ENCODE peak calls at places on chromosomes 7 and 10, in four cellular contexts. One of them, this sample, is unnamed.

GRCh38 chr7:129724796-129725195 is 113.3 kb downstream of the NRF1 start:
- DNase-seq in WTC11: no peak
- DNase-seq in HepG2: no peak
- DNase-seq in GM12878: no peak
- DNase-seq in this sample: no peak

GRCh38 chr10:103652599-103653281 is 159.2 kb downstream of the NEURL1 start:
- DNase-seq in WTC11: no peak
- DNase-seq in HepG2: peak
- DNase-seq in GM12878: no peak
- DNase-seq in this sample: no peak

GRCh38 chr10:59648711-59649201 is 60.9 kb downstream of the SLC16A9 start:
- DNase-seq in WTC11: no peak
- DNase-seq in HepG2: no peak
- DNase-seq in GM12878: no peak
- DNase-seq in this sample: no peak

GRCh38 chr10:124194199-124194824 is 100.9 kb upstream of the CHST15 start:
- DNase-seq in WTC11: no peak
- DNase-seq in HepG2: no peak
- DNase-seq in GM12878: peak
- DNase-seq in this sample: no peak

GRCh38 chr10:35887686-35888085 is 245.6 kb upstream of the FZD8 start:
- DNase-seq in WTC11: no peak
- DNase-seq in HepG2: no peak
- DNase-seq in GM12878: no peak
- DNase-seq in this sample: no peak

GRCh38 chr7:80324032-80324431 is 187.8 kb downstream of the GNAT3 start:
- DNase-seq in WTC11: no peak
- DNase-seq in HepG2: no peak
- DNase-seq in GM12878: no peak
- DNase-seq in this sample: no peak

GRCh38 chr7:44145419-44145968 is 4.4 kb upstream of the MYL7 start:
- DNase-seq in WTC11: peak
- DNase-seq in HepG2: no peak
- DNase-seq in GM12878: no peak
- DNase-seq in this sample: no peak

GRCh38 chr7:33692956-33693355 is 212.4 kb upstream of the BMPER start:
- DNase-seq in WTC11: no peak
- DNase-seq in HepG2: no peak
- DNase-seq in GM12878: no peak
- DNase-seq in this sample: no peak

GRCh38 chr10:62514079-62514693 is 140.0 kb downstream of the ZNF365 start:
- DNase-seq in WTC11: no peak
- DNase-seq in HepG2: no peak
- DNase-seq in GM12878: no peak
- DNase-seq in this sample: no peak

GRCh38 chr7:22108151-22108845 is 162.6 kb upstream of the CDCA7L start:
- DNase-seq in WTC11: no peak
- DNase-seq in HepG2: no peak
- DNase-seq in GM12878: no peak
- DNase-seq in this sample: no peak

GRCh38 chr7:22111661-22112060 is 166.0 kb upstream of the CDCA7L start:
- DNase-seq in WTC11: no peak
- DNase-seq in HepG2: no peak
- DNase-seq in GM12878: no peak
- DNase-seq in this sample: no peak

GRCh38 chr7:22110881-22111280 is 165.2 kb upstream of the CDCA7L start:
- DNase-seq in WTC11: no peak
- DNase-seq in HepG2: peak
- DNase-seq in GM12878: no peak
- DNase-seq in this sample: no peak

GRCh38 chr7:22110227-22110839 is 164.6 kb upstream of the CDCA7L start:
- DNase-seq in WTC11: peak
- DNase-seq in HepG2: peak
- DNase-seq in GM12878: peak
- DNase-seq in this sample: peak

GRCh38 chr7:22109761-22110160 is 164.1 kb upstream of the CDCA7L start:
- DNase-seq in WTC11: peak
- DNase-seq in HepG2: peak
- DNase-seq in GM12878: no peak
- DNase-seq in this sample: peak
- TF ChIP-seq ATF3 in WTC11: no peak
- TF ChIP-seq ATF3 in HepG2: no peak
- TF ChIP-seq ATF3 in GM12878: no peak
- TF ChIP-seq ATF3 in this sample: no peak

GRCh38 chr7:131076032-131076431 is 251.6 kb upstream of the MKLN1 start:
- DNase-seq in WTC11: no peak
- DNase-seq in HepG2: no peak
- DNase-seq in GM12878: no peak
- DNase-seq in this sample: no peak
- TF ChIP-seq TCF7 in WTC11: no peak
- TF ChIP-seq TCF7 in HepG2: no peak
- TF ChIP-seq TCF7 in GM12878: no peak
- TF ChIP-seq TCF7 in this sample: no peak

GRCh38 chr7:147296201-147296600 is 1179.6 kb downstream of the CNTNAP2 start:
- DNase-seq in WTC11: no peak
- DNase-seq in HepG2: no peak
- DNase-seq in GM12878: no peak
- DNase-seq in this sample: no peak
- TF ChIP-seq ATF3 in WTC11: no peak
- TF ChIP-seq ATF3 in HepG2: no peak
- TF ChIP-seq ATF3 in GM12878: no peak
- TF ChIP-seq ATF3 in this sample: no peak

GRCh38 chr10:75395955-75396860 is 5.4 kb downstream of the ZNF503 start:
- DNase-seq in WTC11: peak
- DNase-seq in HepG2: no peak
- DNase-seq in GM12878: no peak
- DNase-seq in this sample: no peak

GRCh38 chr10:75397571-75397921 is 4.0 kb downstream of the ZNF503 start:
- DNase-seq in WTC11: no peak
- DNase-seq in HepG2: no peak
- DNase-seq in GM12878: no peak
- DNase-seq in this sample: no peak

GRCh38 chr10:75398238-75398629 is 3.3 kb downstream of the ZNF503 start:
- DNase-seq in WTC11: no peak
- DNase-seq in HepG2: no peak
- DNase-seq in GM12878: no peak
- DNase-seq in this sample: no peak

GRCh38 chr10:75395171-75395954 is 6.2 kb downstream of the ZNF503 start:
- DNase-seq in WTC11: peak
- DNase-seq in HepG2: no peak
- DNase-seq in GM12878: no peak
- DNase-seq in this sample: peak

GRCh38 chr10:75396861-75397570 is 4.5 kb downstream of the ZNF503 start:
- DNase-seq in WTC11: peak
- DNase-seq in HepG2: no peak
- DNase-seq in GM12878: no peak
- DNase-seq in this sample: no peak
- TF ChIP-seq TCF7 in WTC11: no peak
- TF ChIP-seq TCF7 in HepG2: no peak
- TF ChIP-seq TCF7 in GM12878: no peak
- TF ChIP-seq TCF7 in this sample: no peak

GRCh38 chr10:113499066-113499465 is 53.8 kb upstream of the HABP2 start:
- DNase-seq in WTC11: no peak
- DNase-seq in HepG2: no peak
- DNase-seq in GM12878: no peak
- DNase-seq in this sample: no peak

GRCh38 chr10:113504423-113504822 is 48.4 kb upstream of the HABP2 start:
- DNase-seq in WTC11: no peak
- DNase-seq in HepG2: no peak
- DNase-seq in GM12878: no peak
- DNase-seq in this sample: no peak
- TF ChIP-seq ATF3 in WTC11: no peak
- TF ChIP-seq ATF3 in HepG2: no peak
- TF ChIP-seq ATF3 in GM12878: no peak
- TF ChIP-seq ATF3 in this sample: no peak

GRCh38 chr7:64799-65430 is 127.5 kb upstream of the FAM20C start:
- DNase-seq in WTC11: no peak
- DNase-seq in HepG2: no peak
- DNase-seq in GM12878: no peak
- DNase-seq in this sample: no peak
- TF ChIP-seq TCF7 in WTC11: no peak
- TF ChIP-seq TCF7 in HepG2: no peak
- TF ChIP-seq TCF7 in GM12878: no peak
- TF ChIP-seq TCF7 in this sample: no peak

GRCh38 chr7:30922596-30922995 is 10.9 kb downstream of the AQP1 start:
- DNase-seq in WTC11: peak
- DNase-seq in HepG2: no peak
- DNase-seq in GM12878: no peak
- DNase-seq in this sample: no peak

GRCh38 chr7:30921951-30922401 is 10.3 kb downstream of the AQP1 start:
- DNase-seq in WTC11: peak
- DNase-seq in HepG2: no peak
- DNase-seq in GM12878: no peak
- DNase-seq in this sample: no peak

GRCh38 chr7:30920584-30921539 is 9.2 kb downstream of the AQP1 start:
- DNase-seq in WTC11: peak
- DNase-seq in HepG2: no peak
- DNase-seq in GM12878: no peak
- DNase-seq in this sample: peak

GRCh38 chr7:30920021-30920583 is 8.4 kb downstream of the AQP1 start:
- DNase-seq in WTC11: peak
- DNase-seq in HepG2: no peak
- DNase-seq in GM12878: no peak
- DNase-seq in this sample: no peak

DNA sequence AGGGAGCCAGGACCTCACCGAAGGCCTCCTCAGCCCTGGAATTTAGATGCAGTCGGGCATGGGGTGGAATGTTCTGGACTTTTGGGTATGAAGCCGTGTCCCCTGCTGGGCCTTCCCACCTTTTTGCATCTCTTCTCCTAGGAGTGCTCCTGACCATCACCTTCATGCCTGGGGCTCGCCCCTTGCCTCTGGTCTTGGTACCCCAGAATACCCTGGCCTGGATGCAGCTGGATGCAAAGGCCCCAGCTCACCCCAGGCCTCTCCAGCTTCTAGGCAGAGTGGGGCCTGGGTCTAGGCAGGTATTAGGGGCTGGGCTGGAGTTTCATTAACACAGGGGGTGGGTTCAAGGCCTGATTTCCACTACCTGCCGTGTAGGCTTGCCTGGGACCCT is 9.9 kb downstream of the AQP1 start:
- DNase-seq in WTC11: peak
- DNase-seq in HepG2: no peak
- DNase-seq in GM12878: no peak
- DNase-seq in this sample: no peak
- TF ChIP-seq ATF3 in WTC11: no peak
- TF ChIP-seq ATF3 in HepG2: no peak
- TF ChIP-seq ATF3 in GM12878: no peak
- TF ChIP-seq ATF3 in this sample: no peak

DNA sequence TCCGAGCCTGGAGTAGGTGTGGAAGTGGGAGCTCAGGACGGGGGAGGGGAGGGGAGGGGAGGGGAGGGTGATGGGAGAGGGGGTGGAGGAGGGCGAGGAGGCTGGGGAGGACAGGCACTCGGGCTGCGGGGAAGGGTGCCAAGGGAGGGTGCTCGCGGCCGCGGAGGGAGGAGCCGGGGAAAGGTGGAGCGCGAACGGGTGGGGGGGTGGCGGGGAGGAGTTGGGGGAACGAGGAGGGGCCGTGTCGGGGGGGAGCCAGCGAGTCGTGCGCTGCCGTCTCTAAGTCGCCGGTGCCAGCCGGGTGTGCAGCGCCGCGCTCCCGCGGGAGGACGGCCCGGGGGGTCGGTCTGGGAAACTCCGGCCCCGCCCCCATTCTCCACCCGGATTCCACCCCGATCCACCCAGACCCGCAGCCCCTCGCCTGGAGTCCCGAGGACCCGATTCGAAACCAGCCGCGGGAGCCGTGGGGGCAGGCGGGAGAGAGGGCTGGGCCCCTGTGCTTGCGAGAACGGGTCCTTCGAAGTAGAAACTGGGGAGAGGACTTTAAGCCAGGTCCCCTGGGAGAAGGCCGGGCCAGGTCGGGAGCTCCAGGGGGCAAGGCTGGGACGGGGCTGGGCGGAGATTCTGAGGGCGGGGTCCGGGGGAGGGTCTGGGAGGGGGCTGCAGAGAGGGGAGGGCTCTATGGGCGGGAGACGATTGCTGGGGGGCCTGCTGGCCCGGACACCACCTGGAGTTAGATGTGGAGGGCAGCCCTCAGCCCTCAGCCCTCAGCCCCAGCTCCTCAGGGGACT is at the start of gene ZNF467:
- DNase-seq in WTC11: no peak
- DNase-seq in HepG2: no peak
- DNase-seq in GM12878: no peak
- DNase-seq in this sample: peak
- TF ChIP-seq TCF7 in WTC11: no peak
- TF ChIP-seq TCF7 in HepG2: no peak
- TF ChIP-seq TCF7 in GM12878: no peak
- TF ChIP-seq TCF7 in this sample: no peak

GRCh38 chr10:86130737-86131475 is 235.7 kb downstream of the GRID1 start:
- DNase-seq in WTC11: no peak
- DNase-seq in HepG2: no peak
- DNase-seq in GM12878: no peak
- DNase-seq in this sample: no peak
- TF ChIP-seq ATF3 in WTC11: no peak
- TF ChIP-seq ATF3 in HepG2: no peak
- TF ChIP-seq ATF3 in GM12878: no peak
- TF ChIP-seq ATF3 in this sample: no peak

DNA sequence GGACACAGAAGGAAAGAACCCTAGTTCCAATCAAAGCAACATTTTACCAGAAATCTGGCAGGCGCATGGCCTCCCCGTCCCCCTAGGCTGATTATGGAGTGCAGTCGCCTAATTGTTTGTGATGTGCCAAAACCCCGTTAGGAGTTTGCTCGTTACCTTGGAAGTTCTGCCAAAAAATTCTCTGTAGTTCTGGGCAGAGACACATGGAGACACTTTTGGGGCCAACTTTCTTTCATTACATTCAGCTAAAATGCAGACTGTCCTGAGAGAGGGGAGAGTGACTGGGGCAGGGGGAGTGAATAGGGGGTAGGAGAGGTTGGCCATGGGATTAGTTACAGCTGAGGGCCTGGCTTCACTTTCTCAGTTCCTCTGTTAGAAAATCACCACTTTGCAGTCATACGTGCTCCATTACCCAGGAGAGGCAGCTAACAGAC is 158.0 kb upstream of the NPVF start:
- DNase-seq in WTC11: no peak
- DNase-seq in HepG2: no peak
- DNase-seq in GM12878: no peak
- DNase-seq in this sample: no peak
- TF ChIP-seq TCF7 in WTC11: no peak
- TF ChIP-seq TCF7 in HepG2: no peak
- TF ChIP-seq TCF7 in GM12878: no peak
- TF ChIP-seq TCF7 in this sample: no peak